ENCODE peak calls at places on chromosomes 7 and 10, in eight cellular contexts. One of them, this sample, is unnamed.

GRCh38 chr10:7121154-7121797 is 289.6 kb downstream of the SFMBT2 start:
- DNase-seq in PC-9: peak; percentile 14
- DNase-seq in lower lobe of right lung: peak; percentile 60
- DNase-seq in epithelial cell of esophagus: no peak
- DNase-seq in SK-N-SH: peak; percentile 77
- DNase-seq in dorsolateral prefrontal cortex: peak; percentile 59
- DNase-seq in ovary: no peak
- DNase-seq in AG04449: no peak
- DNase-seq in this sample: peak; percentile 90

GRCh38 chr7:84654287-84654686 is 459.7 kb upstream of the SEMA3A start:
- DNase-seq in PC-9: no peak
- DNase-seq in lower lobe of right lung: no peak
- DNase-seq in epithelial cell of esophagus: no peak
- DNase-seq in SK-N-SH: no peak
- DNase-seq in dorsolateral prefrontal cortex: no peak
- DNase-seq in ovary: no peak
- DNase-seq in AG04449: no peak
- DNase-seq in this sample: no peak

GRCh38 chr10:92689663-92690210 is at the start of gene HHEX:
- DNase-seq in PC-9: peak; percentile 61
- DNase-seq in lower lobe of right lung: peak; percentile 84
- DNase-seq in epithelial cell of esophagus: peak; percentile 69
- DNase-seq in SK-N-SH: peak; percentile 87
- DNase-seq in dorsolateral prefrontal cortex: no peak
- DNase-seq in ovary: no peak
- DNase-seq in AG04449: no peak
- DNase-seq in this sample: no peak

GRCh38 chr10:105148921-105149320 is 507.8 kb downstream of the SORCS3 start:
- DNase-seq in PC-9: no peak
- DNase-seq in lower lobe of right lung: no peak
- DNase-seq in epithelial cell of esophagus: peak; percentile 77
- DNase-seq in SK-N-SH: no peak
- DNase-seq in dorsolateral prefrontal cortex: no peak
- DNase-seq in ovary: no peak
- DNase-seq in AG04449: no peak
- DNase-seq in this sample: no peak

GRCh38 chr10:97744405-97745035 is 7.6 kb downstream of the ZFYVE27 start:
- DNase-seq in PC-9: no peak
- DNase-seq in lower lobe of right lung: no peak
- DNase-seq in epithelial cell of esophagus: no peak
- DNase-seq in SK-N-SH: peak; percentile 73
- DNase-seq in dorsolateral prefrontal cortex: no peak
- DNase-seq in ovary: no peak
- DNase-seq in AG04449: no peak
- DNase-seq in this sample: no peak

GRCh38 chr7:23004247-23004520 is 9.7 kb downstream of the HYCC1 start:
- DNase-seq in PC-9: no peak
- DNase-seq in lower lobe of right lung: no peak
- DNase-seq in epithelial cell of esophagus: no peak
- DNase-seq in SK-N-SH: no peak
- DNase-seq in dorsolateral prefrontal cortex: no peak
- DNase-seq in ovary: no peak
- DNase-seq in AG04449: no peak
- DNase-seq in this sample: no peak

GRCh38 chr10:63630928-63631685 is 109.9 kb downstream of the REEP3 start:
- DNase-seq in PC-9: no peak
- DNase-seq in lower lobe of right lung: no peak
- DNase-seq in epithelial cell of esophagus: no peak
- DNase-seq in SK-N-SH: no peak
- DNase-seq in dorsolateral prefrontal cortex: no peak
- DNase-seq in ovary: peak; percentile 39
- DNase-seq in AG04449: peak; percentile 54
- DNase-seq in this sample: no peak

GRCh38 chr10:123870260-123870659 is 21.3 kb downstream of the CPXM2 start:
- DNase-seq in PC-9: no peak
- DNase-seq in lower lobe of right lung: no peak
- DNase-seq in epithelial cell of esophagus: no peak
- DNase-seq in SK-N-SH: no peak
- DNase-seq in dorsolateral prefrontal cortex: no peak
- DNase-seq in ovary: no peak
- DNase-seq in AG04449: no peak
- DNase-seq in this sample: no peak

GRCh38 chr10:72124984-72125383 is 36.6 kb upstream of the SPOCK2 start:
- DNase-seq in PC-9: no peak
- DNase-seq in lower lobe of right lung: no peak
- DNase-seq in epithelial cell of esophagus: no peak
- DNase-seq in SK-N-SH: no peak
- DNase-seq in dorsolateral prefrontal cortex: no peak
- DNase-seq in ovary: no peak
- DNase-seq in AG04449: peak; percentile 29
- DNase-seq in this sample: no peak

GRCh38 chr10:13587367-13587766 is 602 bp downstream of the PRPF18 start:
- DNase-seq in PC-9: peak; percentile 7
- DNase-seq in lower lobe of right lung: no peak
- DNase-seq in epithelial cell of esophagus: peak; percentile 21
- DNase-seq in SK-N-SH: peak; percentile 36
- DNase-seq in dorsolateral prefrontal cortex: no peak
- DNase-seq in ovary: peak; percentile 27
- DNase-seq in AG04449: no peak
- DNase-seq in this sample: peak; percentile 60

GRCh38 chr7:194996-195829 is 2.8 kb downstream of the FAM20C start:
- DNase-seq in PC-9: no peak
- DNase-seq in lower lobe of right lung: no peak
- DNase-seq in epithelial cell of esophagus: no peak
- DNase-seq in SK-N-SH: no peak
- DNase-seq in dorsolateral prefrontal cortex: no peak
- DNase-seq in ovary: no peak
- DNase-seq in AG04449: no peak
- DNase-seq in this sample: no peak

GRCh38 chr10:87095241-87095945 is 387 bp downstream of the SHLD2 start:
- DNase-seq in PC-9: peak; percentile 82
- DNase-seq in lower lobe of right lung: peak; percentile 92
- DNase-seq in epithelial cell of esophagus: peak; percentile 79
- DNase-seq in SK-N-SH: peak; percentile 89
- DNase-seq in dorsolateral prefrontal cortex: peak; percentile 69
- DNase-seq in ovary: peak; percentile 84
- DNase-seq in AG04449: no peak
- DNase-seq in this sample: peak; percentile 69

GRCh38 chr10:43138757-43139241 is 554 bp downstream of the CSGALNACT2 start:
- DNase-seq in PC-9: peak; percentile 23
- DNase-seq in lower lobe of right lung: no peak
- DNase-seq in epithelial cell of esophagus: peak; percentile 46
- DNase-seq in SK-N-SH: peak; percentile 67
- DNase-seq in dorsolateral prefrontal cortex: no peak
- DNase-seq in ovary: no peak
- DNase-seq in AG04449: no peak
- DNase-seq in this sample: peak; percentile 50

GRCh38 chr7:155414508-155414907 is 43.4 kb upstream of the EN2 start:
- DNase-seq in PC-9: no peak
- DNase-seq in lower lobe of right lung: no peak
- DNase-seq in epithelial cell of esophagus: no peak
- DNase-seq in SK-N-SH: no peak
- DNase-seq in dorsolateral prefrontal cortex: no peak
- DNase-seq in ovary: no peak
- DNase-seq in AG04449: no peak
- DNase-seq in this sample: peak; percentile 53

GRCh38 chr10:44804661-44805060 is 106.5 kb upstream of the TMEM72 start:
- DNase-seq in PC-9: no peak
- DNase-seq in lower lobe of right lung: no peak
- DNase-seq in epithelial cell of esophagus: no peak
- DNase-seq in SK-N-SH: no peak
- DNase-seq in dorsolateral prefrontal cortex: no peak
- DNase-seq in ovary: no peak
- DNase-seq in AG04449: no peak
- DNase-seq in this sample: no peak

GRCh38 chr10:97123713-97124112 is 62.0 kb downstream of the SLIT1 start:
- DNase-seq in PC-9: no peak
- DNase-seq in lower lobe of right lung: no peak
- DNase-seq in epithelial cell of esophagus: no peak
- DNase-seq in SK-N-SH: no peak
- DNase-seq in dorsolateral prefrontal cortex: no peak
- DNase-seq in ovary: no peak
- DNase-seq in AG04449: no peak
- DNase-seq in this sample: no peak

DNA sequence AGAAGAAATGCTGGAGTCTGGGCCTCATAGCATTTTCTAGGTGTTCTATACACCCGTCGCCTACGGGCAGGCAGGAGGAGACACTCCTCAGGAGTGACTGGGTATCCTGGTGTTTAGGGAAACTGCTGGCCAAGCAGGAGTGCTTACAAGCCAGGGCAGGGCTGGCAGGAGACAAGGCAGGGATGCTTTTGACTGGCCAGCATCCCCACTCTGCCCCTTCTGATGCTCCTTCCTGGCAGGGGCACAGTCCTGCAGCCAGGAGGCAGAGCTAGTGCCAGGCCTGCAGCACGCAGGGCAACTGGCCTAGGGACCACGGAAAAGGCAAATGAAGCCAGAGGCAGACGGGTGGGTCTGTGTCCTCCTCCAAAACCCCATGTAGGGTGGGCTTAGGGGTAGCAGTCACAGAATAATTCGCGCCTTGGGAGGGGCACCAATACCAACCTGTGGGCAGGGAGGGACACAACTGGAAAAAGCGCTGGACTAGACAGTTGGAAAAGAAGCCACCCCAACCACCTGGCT is 4.9 kb downstream of the IMPDH1 start:
- DNase-seq in PC-9: no peak
- DNase-seq in lower lobe of right lung: no peak
- DNase-seq in epithelial cell of esophagus: peak; percentile 65
- DNase-seq in SK-N-SH: peak; percentile 82
- DNase-seq in dorsolateral prefrontal cortex: no peak
- DNase-seq in ovary: peak; percentile 51
- DNase-seq in AG04449: no peak
- DNase-seq in this sample: no peak
- TF ChIP-seq CTCF in PC-9: no peak
- TF ChIP-seq CTCF in lower lobe of right lung: no peak
- TF ChIP-seq CTCF in epithelial cell of esophagus: no peak
- TF ChIP-seq CTCF in SK-N-SH: peak; percentile 44
- TF ChIP-seq CTCF in dorsolateral prefrontal cortex: no peak
- TF ChIP-seq CTCF in ovary: no peak
- TF ChIP-seq CTCF in AG04449: peak; percentile 39
- TF ChIP-seq CTCF in this sample: no peak

DNA sequence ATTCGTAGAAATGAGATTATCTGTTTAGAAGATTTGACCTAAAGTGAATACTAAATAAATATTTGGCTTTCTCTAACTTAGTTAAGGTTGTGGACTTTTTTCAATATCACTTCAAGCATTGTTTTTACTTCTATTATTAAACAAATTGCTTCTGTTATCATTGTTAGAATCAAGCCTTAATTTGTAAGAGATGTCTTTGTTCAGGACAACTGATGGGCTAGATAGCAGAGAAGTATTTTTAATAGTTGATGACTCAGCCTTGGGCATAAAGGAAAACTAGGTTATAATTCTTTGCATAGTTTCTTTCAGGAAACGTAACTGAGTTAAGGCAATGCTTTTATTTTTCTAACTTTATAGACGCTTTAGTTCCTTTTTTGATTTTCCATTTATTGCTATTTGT is 128.8 kb upstream of the SMIM30 start:
- DNase-seq in PC-9: no peak
- DNase-seq in lower lobe of right lung: no peak
- DNase-seq in epithelial cell of esophagus: no peak
- DNase-seq in SK-N-SH: no peak
- DNase-seq in dorsolateral prefrontal cortex: no peak
- DNase-seq in ovary: no peak
- DNase-seq in AG04449: no peak
- DNase-seq in this sample: no peak
- H3K4me3 ChIP-seq in PC-9: no peak overlapping the region
- H3K4me3 ChIP-seq in lower lobe of right lung: no peak overlapping the region
- H3K4me3 ChIP-seq in epithelial cell of esophagus: no peak overlapping the region
- H3K4me3 ChIP-seq in SK-N-SH: no peak overlapping the region
- H3K4me3 ChIP-seq in dorsolateral prefrontal cortex: no peak overlapping the region
- H3K4me3 ChIP-seq in ovary: no peak overlapping the region
- H3K4me3 ChIP-seq in AG04449: no peak overlapping the region
- H3K4me3 ChIP-seq in this sample: no peak overlapping the region

DNA sequence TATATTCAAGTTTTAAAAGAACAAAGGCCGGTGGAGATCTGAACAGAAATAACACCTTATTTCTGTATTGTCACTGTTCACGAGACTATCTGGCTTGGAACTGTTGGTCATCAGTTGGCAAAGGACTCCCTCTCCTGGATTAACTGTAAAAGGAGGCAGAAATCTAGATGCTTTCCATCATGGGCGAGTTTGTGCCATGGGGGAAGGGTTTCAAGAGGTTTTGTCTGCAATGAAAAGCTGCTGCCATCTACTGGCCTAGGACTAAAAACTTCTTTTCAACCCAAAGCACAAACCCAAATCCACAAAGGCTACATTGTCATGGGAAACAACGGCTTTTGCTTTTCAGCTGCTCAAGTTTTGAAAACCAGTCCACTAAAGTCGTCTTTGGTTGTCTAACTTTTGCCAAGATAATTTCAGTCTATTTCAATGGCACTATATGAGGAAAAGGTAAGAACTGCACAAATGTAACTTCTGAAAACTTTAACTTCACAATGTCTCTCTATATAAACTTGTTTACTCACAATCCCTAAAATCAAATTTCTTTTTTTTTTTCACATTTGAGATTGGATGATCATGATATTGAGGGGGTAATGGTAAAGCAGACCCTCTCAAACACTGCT is 196.8 kb downstream of the SKAP2 start:
- DNase-seq in PC-9: peak; percentile 84
- DNase-seq in lower lobe of right lung: no peak
- DNase-seq in epithelial cell of esophagus: peak; percentile 90
- DNase-seq in SK-N-SH: peak; percentile 71
- DNase-seq in dorsolateral prefrontal cortex: peak; percentile 69
- DNase-seq in ovary: peak; percentile 22
- DNase-seq in AG04449: peak; percentile 59
- DNase-seq in this sample: peak; percentile 97
- TF ChIP-seq CTCF in PC-9: peak; percentile 99
- TF ChIP-seq CTCF in lower lobe of right lung: peak; percentile 79
- TF ChIP-seq CTCF in epithelial cell of esophagus: peak; percentile 91
- TF ChIP-seq CTCF in SK-N-SH: peak; percentile 98
- TF ChIP-seq CTCF in dorsolateral prefrontal cortex: peak; percentile 93
- TF ChIP-seq CTCF in ovary: no peak
- TF ChIP-seq CTCF in AG04449: peak; percentile 78
- TF ChIP-seq CTCF in this sample: peak; percentile 97

DNA sequence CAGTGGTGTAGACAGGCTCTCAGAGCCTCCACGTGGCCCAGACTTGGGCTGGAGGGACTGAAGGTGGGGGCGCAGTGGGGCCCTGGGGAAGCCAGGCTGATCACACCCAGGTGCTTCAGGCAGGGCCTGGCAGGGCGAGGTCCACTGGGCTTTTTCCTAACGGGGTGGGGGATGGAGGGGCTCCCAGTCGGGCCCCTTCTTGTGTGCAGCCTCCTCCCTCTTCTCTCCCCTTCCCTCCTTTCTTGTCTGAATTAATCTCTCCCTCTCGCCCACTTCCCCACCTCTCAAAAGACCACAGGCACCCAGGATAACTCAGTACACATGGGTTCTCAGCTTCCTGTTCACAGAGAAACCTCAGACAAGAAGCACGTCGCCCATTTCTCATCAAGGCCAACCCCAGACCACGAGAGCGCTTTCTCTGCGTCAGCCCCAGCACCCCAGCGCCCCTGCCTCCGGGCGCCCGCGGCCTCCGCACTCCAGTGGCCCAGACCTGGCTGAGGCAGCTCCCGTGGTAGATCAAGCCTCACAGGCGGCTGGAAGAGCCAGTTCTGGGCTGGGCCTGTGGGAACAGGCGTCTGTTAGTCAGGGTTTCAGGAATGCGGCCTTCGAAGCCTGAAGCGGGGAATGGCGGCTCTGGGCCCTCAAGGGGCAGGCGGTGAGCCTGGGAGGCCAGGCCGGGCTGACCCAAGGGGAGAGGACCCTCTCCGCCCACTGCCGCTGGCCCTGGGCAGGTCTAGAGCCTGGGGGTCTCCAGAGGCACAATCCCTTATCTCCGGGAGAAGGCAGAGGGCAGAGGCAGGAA is 50.6 kb downstream of the PWWP2B start:
- DNase-seq in PC-9: peak; percentile 67
- DNase-seq in lower lobe of right lung: peak; percentile 75
- DNase-seq in epithelial cell of esophagus: peak; percentile 99
- DNase-seq in SK-N-SH: no peak
- DNase-seq in dorsolateral prefrontal cortex: no peak
- DNase-seq in ovary: no peak
- DNase-seq in AG04449: peak; percentile 50
- DNase-seq in this sample: peak; percentile 66
- H3K4me3 ChIP-seq in PC-9: peak overlapping the region; percentile 64
- H3K4me3 ChIP-seq in lower lobe of right lung: peak overlapping the region; percentile 33
- H3K4me3 ChIP-seq in epithelial cell of esophagus: peak overlapping the region; percentile 53
- H3K4me3 ChIP-seq in SK-N-SH: no peak overlapping the region
- H3K4me3 ChIP-seq in dorsolateral prefrontal cortex: no peak overlapping the region
- H3K4me3 ChIP-seq in ovary: no peak overlapping the region
- H3K4me3 ChIP-seq in AG04449: no peak overlapping the region
- H3K4me3 ChIP-seq in this sample: no peak overlapping the region

This sample was measured in GM23338.